ENCODE peak calls at places on chromosomes 3 and 15, in nine cellular contexts. One of them, this sample, is unnamed.

GRCh38 chr15:64703632-64703959 is 71.8 kb downstream of the RBPMS2 start:
- DNase-seq in T1000: no peak
- DNase-seq in iris pigment epithelial cell: peak; percentile 17
- DNase-seq in central memory CD8-positive, alpha-beta T cell: no peak
- DNase-seq in stimulated activated CD4-positive, alpha-beta T cell treated with anti-CD3 and anti-CD28 coated beads, TNF-alpha, amount 100 ng/mL, for 4 hours: no peak
- DNase-seq in Peyer's patch: no peak
- DNase-seq in stimulated activated CD8-positive, alpha-beta memory T cell treated with anti-CD3 and anti-CD28 coated beads, Interleukin-7, amount 100 ng/mL, for 24 hours: no peak
- DNase-seq in hypothalamus: no peak
- DNase-seq in Ammon's horn: peak; percentile 58
- DNase-seq in this sample: no peak

GRCh38 chr3:66396161-66396760 is 104.6 kb downstream of the LRIG1 start:
- DNase-seq in T1000: no peak
- DNase-seq in iris pigment epithelial cell: no peak
- DNase-seq in central memory CD8-positive, alpha-beta T cell: no peak
- DNase-seq in stimulated activated CD4-positive, alpha-beta T cell treated with anti-CD3 and anti-CD28 coated beads, TNF-alpha, amount 100 ng/mL, for 4 hours: no peak
- DNase-seq in Peyer's patch: peak; percentile 15
- DNase-seq in stimulated activated CD8-positive, alpha-beta memory T cell treated with anti-CD3 and anti-CD28 coated beads, Interleukin-7, amount 100 ng/mL, for 24 hours: no peak
- DNase-seq in hypothalamus: no peak
- DNase-seq in Ammon's horn: no peak
- DNase-seq in this sample: no peak

GRCh38 chr15:31328425-31328998 is 1.9 kb downstream of the KLF13 start:
- DNase-seq in T1000: no peak
- DNase-seq in iris pigment epithelial cell: peak; percentile 70
- DNase-seq in central memory CD8-positive, alpha-beta T cell: peak; percentile 69
- DNase-seq in stimulated activated CD4-positive, alpha-beta T cell treated with anti-CD3 and anti-CD28 coated beads, TNF-alpha, amount 100 ng/mL, for 4 hours: peak; percentile 76
- DNase-seq in Peyer's patch: no peak
- DNase-seq in stimulated activated CD8-positive, alpha-beta memory T cell treated with anti-CD3 and anti-CD28 coated beads, Interleukin-7, amount 100 ng/mL, for 24 hours: peak; percentile 48
- DNase-seq in hypothalamus: peak; percentile 50
- DNase-seq in Ammon's horn: no peak
- DNase-seq in this sample: no peak

GRCh38 chr3:115401891-115402501 is 221.3 kb upstream of the GAP43 start:
- DNase-seq in T1000: no peak
- DNase-seq in iris pigment epithelial cell: peak; percentile 73
- DNase-seq in central memory CD8-positive, alpha-beta T cell: no peak
- DNase-seq in stimulated activated CD4-positive, alpha-beta T cell treated with anti-CD3 and anti-CD28 coated beads, TNF-alpha, amount 100 ng/mL, for 4 hours: no peak
- DNase-seq in Peyer's patch: no peak
- DNase-seq in stimulated activated CD8-positive, alpha-beta memory T cell treated with anti-CD3 and anti-CD28 coated beads, Interleukin-7, amount 100 ng/mL, for 24 hours: no peak
- DNase-seq in hypothalamus: no peak
- DNase-seq in Ammon's horn: no peak
- DNase-seq in this sample: no peak

GRCh38 chr3:194607592-194608386 is 25.4 kb downstream of the TMEM44 start:
- DNase-seq in T1000: no peak
- DNase-seq in iris pigment epithelial cell: no peak
- DNase-seq in central memory CD8-positive, alpha-beta T cell: no peak
- DNase-seq in stimulated activated CD4-positive, alpha-beta T cell treated with anti-CD3 and anti-CD28 coated beads, TNF-alpha, amount 100 ng/mL, for 4 hours: no peak
- DNase-seq in Peyer's patch: no peak
- DNase-seq in stimulated activated CD8-positive, alpha-beta memory T cell treated with anti-CD3 and anti-CD28 coated beads, Interleukin-7, amount 100 ng/mL, for 24 hours: no peak
- DNase-seq in hypothalamus: no peak
- DNase-seq in Ammon's horn: no peak
- DNase-seq in this sample: no peak

GRCh38 chr15:88938802-88939485 is 25.8 kb upstream of the MFGE8 start:
- DNase-seq in T1000: no peak
- DNase-seq in iris pigment epithelial cell: peak; percentile 23
- DNase-seq in central memory CD8-positive, alpha-beta T cell: no peak
- DNase-seq in stimulated activated CD4-positive, alpha-beta T cell treated with anti-CD3 and anti-CD28 coated beads, TNF-alpha, amount 100 ng/mL, for 4 hours: no peak
- DNase-seq in Peyer's patch: no peak
- DNase-seq in stimulated activated CD8-positive, alpha-beta memory T cell treated with anti-CD3 and anti-CD28 coated beads, Interleukin-7, amount 100 ng/mL, for 24 hours: no peak
- DNase-seq in hypothalamus: no peak
- DNase-seq in Ammon's horn: no peak
- DNase-seq in this sample: no peak

GRCh38 chr3:150232992-150233451 is 175.1 kb upstream of the TSC22D2 start:
- DNase-seq in T1000: no peak
- DNase-seq in iris pigment epithelial cell: peak; percentile 42
- DNase-seq in central memory CD8-positive, alpha-beta T cell: no peak
- DNase-seq in stimulated activated CD4-positive, alpha-beta T cell treated with anti-CD3 and anti-CD28 coated beads, TNF-alpha, amount 100 ng/mL, for 4 hours: no peak
- DNase-seq in Peyer's patch: no peak
- DNase-seq in stimulated activated CD8-positive, alpha-beta memory T cell treated with anti-CD3 and anti-CD28 coated beads, Interleukin-7, amount 100 ng/mL, for 24 hours: no peak
- DNase-seq in hypothalamus: no peak
- DNase-seq in Ammon's horn: peak; percentile 50
- DNase-seq in this sample: no peak

GRCh38 chr3:177827517-177828249 is 630.4 kb upstream of the TBL1XR1 start:
- DNase-seq in T1000: peak; percentile 33
- DNase-seq in iris pigment epithelial cell: peak; percentile 98
- DNase-seq in central memory CD8-positive, alpha-beta T cell: no peak
- DNase-seq in stimulated activated CD4-positive, alpha-beta T cell treated with anti-CD3 and anti-CD28 coated beads, TNF-alpha, amount 100 ng/mL, for 4 hours: no peak
- DNase-seq in Peyer's patch: no peak
- DNase-seq in stimulated activated CD8-positive, alpha-beta memory T cell treated with anti-CD3 and anti-CD28 coated beads, Interleukin-7, amount 100 ng/mL, for 24 hours: no peak
- DNase-seq in hypothalamus: no peak
- DNase-seq in Ammon's horn: no peak
- DNase-seq in this sample: no peak

GRCh38 chr3:193712938-193713337 is 119.9 kb downstream of the OPA1 start:
- DNase-seq in T1000: no peak
- DNase-seq in iris pigment epithelial cell: no peak
- DNase-seq in central memory CD8-positive, alpha-beta T cell: no peak
- DNase-seq in stimulated activated CD4-positive, alpha-beta T cell treated with anti-CD3 and anti-CD28 coated beads, TNF-alpha, amount 100 ng/mL, for 4 hours: no peak
- DNase-seq in Peyer's patch: no peak
- DNase-seq in stimulated activated CD8-positive, alpha-beta memory T cell treated with anti-CD3 and anti-CD28 coated beads, Interleukin-7, amount 100 ng/mL, for 24 hours: no peak
- DNase-seq in hypothalamus: no peak
- DNase-seq in Ammon's horn: no peak
- DNase-seq in this sample: no peak

GRCh38 chr15:77500986-77501385 is 80.3 kb downstream of the HMG20A start:
- DNase-seq in T1000: no peak
- DNase-seq in iris pigment epithelial cell: peak; percentile 91
- DNase-seq in central memory CD8-positive, alpha-beta T cell: no peak
- DNase-seq in stimulated activated CD4-positive, alpha-beta T cell treated with anti-CD3 and anti-CD28 coated beads, TNF-alpha, amount 100 ng/mL, for 4 hours: no peak
- DNase-seq in Peyer's patch: no peak
- DNase-seq in stimulated activated CD8-positive, alpha-beta memory T cell treated with anti-CD3 and anti-CD28 coated beads, Interleukin-7, amount 100 ng/mL, for 24 hours: no peak
- DNase-seq in hypothalamus: no peak
- DNase-seq in Ammon's horn: no peak
- DNase-seq in this sample: no peak